ENCODE peak calls at places on chromosomes 11 and 22, in ten cellular contexts. L, G, N, W, Q, T, H, M, C and X are unnamed samples.

GRCh38 chr22:36097880-36098279 is 62.7 kb downstream of the APOL3 start:
- DNase-seq in M (no peak), T (no peak), W (no peak), C (no peak), Q (no peak), G (no peak), N (no peak), H (no peak), L (no peak), X (no peak)

GRCh38 chr11:75463106-75463774 is 30.2 kb upstream of the KLHL35 start:
- DNase-seq in N (peak), L (no peak), H (no peak), T (no peak), G (no peak), Q (no peak), W (no peak), C (no peak), M (no peak), X (no peak)

GRCh38 chr22:23789121-23789520 is 2.4 kb downstream of the SMARCB1 start:
- DNase-seq in Q (no peak), W (no peak), G (no peak), L (no peak), M (no peak), N (peak), H (no peak), C (no peak), T (no peak), X (no peak)

GRCh38 chr11:60955566-60955965 is 3.6 kb upstream of the SLC15A3 start:
- DNase-seq in H (no peak), Q (no peak), N (peak), W (no peak), L (no peak), C (no peak), T (no peak), M (no peak), G (no peak), X (no peak)

GRCh38 chr11:11910541-11910940 is 68.8 kb downstream of the USP47 start:
- DNase-seq in C (no peak), N (no peak), G (no peak), T (no peak), M (no peak), W (no peak), H (no peak), Q (no peak), L (no peak), X (no peak)

GRCh38 chr22:46956498-46957215 is 194.2 kb downstream of the TBC1D22A start:
- DNase-seq in C (no peak), W (no peak), Q (no peak), H (no peak), G (no peak), L (no peak), T (no peak), M (no peak), N (peak), X (no peak)

GRCh38 chr11:66080055-66080817 is 10.2 kb downstream of the PACS1 start:
- DNase-seq in W (no peak), M (peak), L (peak), C (peak), Q (no peak), G (no peak), T (no peak), H (no peak), N (peak), X (no peak)

GRCh38 chr11:6505577-6506240 is 8.6 kb downstream of the DNHD1 start:
- DNase-seq in W (peak), N (no peak), C (peak), G (no peak), M (no peak), H (peak), L (no peak), Q (peak), T (peak), X (peak)

GRCh38 chr11:104164028-104164520 is at the start of gene PDGFD:
- DNase-seq in W (peak), L (peak), G (peak), Q (peak), N (peak), M (peak), T (no peak), C (peak), H (peak), X (peak)